ENCODE peak calls at places on chromosomes 13 and 19, in ten cellular contexts. V, U, A, I, Y, Z, E, T, M and P are unnamed samples.

GRCh38 chr19:4201798-4202197 is 19.3 kb downstream of the ANKRD24 start:
- DNase-seq in V (no peak), U (no peak), A (no peak), I (no peak), Y (no peak), Z (no peak), E (no peak), T (no peak), M (no peak), P (no peak)

GRCh38 chr19:18167011-18167410 is 6.6 kb upstream of the IFI30 start:
- DNase-seq in V (no peak), U (no peak), A (no peak), I (no peak), Y (no peak), Z (no peak), E (no peak), T (no peak), M (no peak), P (no peak)

GRCh38 chr13:26343816-26344215 is 89.9 kb downstream of the CDK8 start:
- DNase-seq in V (no peak), U (no peak), A (no peak), I (no peak), Y (no peak), Z (no peak), E (no peak), T (no peak), M (no peak), P (no peak)

GRCh38 chr13:105069106-105069505 is 1466.4 kb downstream of the EFNB2 start:
- DNase-seq in V (no peak), U (no peak), A (no peak), I (no peak), Y (no peak), Z (no peak), E (no peak), T (no peak), M (no peak), P (no peak)

GRCh38 chr19:38374332-38375097 is at the start of gene PSMD8:
- DNase-seq in V (peak; percentile 92), U (peak; percentile 100), A (peak; percentile 96), I (peak; percentile 98), Y (peak; percentile 99), Z (peak; percentile 98), E (peak; percentile 99), T (peak; percentile 98), M (peak; percentile 100), P (peak; percentile 98)

GRCh38 chr19:16436780-16437179 is 35.0 kb downstream of the EPS15L1 start:
- DNase-seq in V (no peak), U (no peak), A (no peak), I (no peak), Y (no peak), Z (no peak), E (no peak), T (no peak), M (no peak), P (no peak)

GRCh38 chr19:13162749-13163608 is 12.8 kb downstream of the IER2 start:
- DNase-seq in V (peak; percentile 84), U (peak; percentile 96), A (peak; percentile 100), I (peak; percentile 97), Y (peak; percentile 98), Z (peak; percentile 96), E (peak; percentile 88), T (peak; percentile 93), M (peak; percentile 97), P (peak; percentile 99)

GRCh38 chr19:48926909-48927308 is 6.6 kb upstream of the DHDH start:
- DNase-seq in V (no peak), U (peak; percentile 35), A (peak; percentile 95), I (peak; percentile 37), Y (no peak), Z (peak; percentile 84), E (no peak), T (no peak), M (peak; percentile 66), P (peak; percentile 60)

GRCh38 chr19:52533901-52534300 is 6.4 kb downstream of the ZNF808 start:
- DNase-seq in V (no peak), U (no peak), A (no peak), I (no peak), Y (no peak), Z (no peak), E (no peak), T (no peak), M (peak; percentile 85), P (no peak)

GRCh38 chr13:76885203-76886004 is 801 bp downstream of the KCTD12 start:
- DNase-seq in V (peak; percentile 40), U (peak; percentile 66), A (peak; percentile 51), I (peak; percentile 74), Y (peak; percentile 86), Z (peak; percentile 67), E (peak; percentile 86), T (peak; percentile 56), M (peak; percentile 46), P (peak; percentile 50)

GRCh38 chr13:34410653-34411052 is 531.4 kb upstream of the NBEA start:
- DNase-seq in V (no peak), U (no peak), A (no peak), I (no peak), Y (no peak), Z (no peak), E (no peak), T (no peak), M (no peak), P (no peak)
- TF ChIP-seq CTCF in V (no peak), U (no peak), A (no peak), I (no peak), Y (no peak), Z (no peak), E (no peak), T (no peak), M (no peak), P (no peak)

GRCh38 chr19:11549386-11549953 is 9.6 kb downstream of the ELOF1 start:
- DNase-seq in V (no peak), U (no peak), A (no peak), I (no peak), Y (no peak), Z (no peak), E (no peak), T (no peak), M (no peak), P (no peak)

GRCh38 chr19:11550265-11550664 is 8.8 kb downstream of the ELOF1 start:
- DNase-seq in V (no peak), U (no peak), A (no peak), I (no peak), Y (no peak), Z (no peak), E (no peak), T (no peak), M (no peak), P (no peak)

GRCh38 chr19:11552666-11553372 is 6.2 kb downstream of the ELOF1 start:
- DNase-seq in V (no peak), U (no peak), A (no peak), I (no peak), Y (no peak), Z (no peak), E (no peak), T (no peak), M (no peak), P (no peak)

GRCh38 chr19:11554160-11554559 is 4.9 kb downstream of the ELOF1 start:
- DNase-seq in V (no peak), U (peak; percentile 47), A (no peak), I (no peak), Y (no peak), Z (no peak), E (peak; percentile 73), T (no peak), M (no peak), P (no peak)

GRCh38 chr19:11551603-11552235 is 7.3 kb downstream of the ELOF1 start:
- DNase-seq in V (no peak), U (peak; percentile 39), A (no peak), I (peak; percentile 76), Y (no peak), Z (no peak), E (no peak), T (peak; percentile 44), M (peak; percentile 27), P (no peak)
- TF ChIP-seq CTCF in V (peak; percentile 50), U (peak; percentile 38), A (peak; percentile 58), I (no peak), Y (no peak), Z (peak; percentile 67), E (peak; percentile 53), T (peak; percentile 19), M (no peak), P (peak; percentile 58)

GRCh38 chr19:40785526-40785925 is 7.5 kb downstream of the RAB4B start:
- DNase-seq in V (no peak), U (no peak), A (no peak), I (no peak), Y (no peak), Z (no peak), E (no peak), T (no peak), M (no peak), P (no peak)
- TF ChIP-seq CTCF in V (no peak), U (no peak), A (no peak), I (no peak), Y (no peak), Z (no peak), E (no peak), T (no peak), M (no peak), P (no peak)

GRCh38 chr13:94658926-94659649 is 53.3 kb downstream of the SOX21 start:
- DNase-seq in V (no peak), U (no peak), A (peak; percentile 58), I (no peak), Y (no peak), Z (no peak), E (no peak), T (no peak), M (no peak), P (peak; percentile 30)

GRCh38 chr13:94661396-94661795 is 50.9 kb downstream of the SOX21 start:
- DNase-seq in V (no peak), U (no peak), A (no peak), I (no peak), Y (no peak), Z (no peak), E (no peak), T (no peak), M (no peak), P (no peak)

GRCh38 chr13:94657167-94657566 is 55.2 kb downstream of the SOX21 start:
- DNase-seq in V (no peak), U (peak; percentile 23), A (peak; percentile 33), I (no peak), Y (no peak), Z (peak; percentile 10), E (peak; percentile 12), T (no peak), M (no peak), P (peak; percentile 4)

GRCh38 chr13:94662274-94662945 is 49.9 kb downstream of the SOX21 start:
- DNase-seq in V (no peak), U (no peak), A (no peak), I (no peak), Y (no peak), Z (no peak), E (no peak), T (no peak), M (no peak), P (no peak)

DNA sequence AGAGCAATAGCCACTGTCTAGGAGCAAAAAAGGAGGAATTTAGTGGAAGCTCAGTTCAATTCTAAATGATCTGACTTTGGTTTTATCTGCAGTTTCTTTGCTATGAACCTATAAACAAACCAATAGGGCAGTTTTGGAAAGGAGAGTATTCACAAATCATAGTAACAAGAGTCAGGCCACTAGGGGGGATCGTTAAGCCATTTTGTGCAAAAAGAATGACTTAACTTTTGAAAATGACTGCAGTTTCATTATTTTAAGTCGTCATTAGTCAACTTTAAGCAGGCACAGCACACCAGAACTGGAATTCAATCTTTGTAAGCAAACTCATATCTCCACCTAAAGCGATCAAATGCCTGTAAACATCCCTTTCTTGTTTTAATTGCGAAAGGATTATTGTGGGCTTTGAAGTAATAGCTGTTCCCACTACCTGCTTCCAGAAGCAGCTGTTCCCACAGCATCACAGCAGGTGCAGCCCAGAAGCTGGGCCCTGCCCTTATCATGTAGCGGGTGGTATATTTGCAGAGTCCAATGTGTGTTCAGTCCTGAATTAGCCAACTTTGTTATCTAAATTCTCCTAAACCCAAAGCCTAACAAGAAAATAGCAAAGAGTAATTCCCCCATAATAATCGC is 51.5 kb downstream of the SOX21 start:
- DNase-seq in V (peak; percentile 12), U (peak; percentile 39), A (peak; percentile 51), I (no peak), Y (no peak), Z (peak; percentile 27), E (no peak), T (peak; percentile 15), M (no peak), P (peak; percentile 51)
- TF ChIP-seq CTCF in V (peak; percentile 62), U (peak; percentile 17), A (peak; percentile 65), I (no peak), Y (no peak), Z (peak; percentile 42), E (peak; percentile 37), T (no peak), M (no peak), P (peak; percentile 54)